ENCODE peak calls at places on chromosomes 5 and 9, in four cellular contexts. B is H9, F is H1, U is IMR-90. L is an unnamed sample.

GRCh38 chr9:125659201-125659840 is 47.7 kb downstream of the MAPKAP1 start:
- DNase-seq in F (no peak), U (peak; percentile 38), B (no peak), L (no peak)

GRCh38 chr5:93394301-93394700 is 186.7 kb downstream of the NR2F1-AS1 start:
- DNase-seq in B (no peak), U (no peak), F (no peak), L (no peak)

GRCh38 chr5:178940569-178941360 is at the start of gene ZNF454:
- DNase-seq in B (no peak), U (peak; percentile 62), F (peak; percentile 69), L (peak; percentile 97)

GRCh38 chr9:6628714-6629113 is 16.8 kb downstream of the GLDC start:
- DNase-seq in U (no peak), F (no peak), B (no peak), L (no peak)

GRCh38 chr5:66329078-66329477 is 185.0 kb downstream of the SREK1 start:
- DNase-seq in U (no peak), B (no peak), F (no peak), L (peak; percentile 4)

GRCh38 chr9:119284587-119285337 is 84.5 kb downstream of the BRINP1 start:
- DNase-seq in U (no peak), B (no peak), F (no peak), L (no peak)

GRCh38 chr9:121024237-121024636 is 25.8 kb downstream of the C5 start:
- DNase-seq in B (no peak), U (no peak), F (no peak), L (no peak)

GRCh38 chr9:71797266-71797665 is 29.0 kb upstream of the CEMIP2 start:
- DNase-seq in B (no peak), F (no peak), U (no peak), L (no peak)

GRCh38 chr9:134800791-134801339 is 79.7 kb upstream of the FCN2 start:
- DNase-seq in U (no peak), F (no peak), B (no peak), L (no peak)

GRCh38 chr5:174323878-174324281 is 278.4 kb downstream of the NSG2 start:
- DNase-seq in U (peak; percentile 58), F (no peak), B (peak; percentile 89), L (peak; percentile 92)

GRCh38 chr5:98768160-98769005 is 5.1 kb upstream of the RGMB start:
- DNase-seq in F (peak; percentile 70), B (peak; percentile 89), U (peak; percentile 73), L (peak; percentile 97)

GRCh38 chr9:121299467-121300282 is 31.7 kb downstream of the GSN start:
- DNase-seq in B (no peak), U (no peak), F (no peak), L (no peak)

GRCh38 chr9:127118597-127119318 is 3.7 kb downstream of the ANGPTL2 start:
- DNase-seq in B (no peak), F (no peak), U (no peak), L (no peak)

GRCh38 chr9:121023064-121023463 is 27.0 kb downstream of the C5 start:
- DNase-seq in B (peak; percentile 30), F (no peak), U (no peak), L (peak; percentile 38)

GRCh38 chr5:98065261-98065909 is 708.1 kb upstream of the RGMB start:
- DNase-seq in F (no peak), B (no peak), U (peak; percentile 52), L (no peak)

GRCh38 chr5:174520420-174521396 is 203.7 kb upstream of the MSX2 start:
- DNase-seq in F (peak; percentile 27), B (peak; percentile 66), U (peak; percentile 17), L (peak; percentile 99)

GRCh38 chr9:95316794-95317118 is 753 bp downstream of the FANCC start:
- DNase-seq in B (peak; percentile 94), U (peak; percentile 50), F (peak; percentile 51), L (peak; percentile 95)

GRCh38 chr9:18190671-18191374 is 283.1 kb upstream of the ADAMTSL1 start:
- DNase-seq in F (no peak), U (no peak), B (peak; percentile 29), L (peak; percentile 50)

GRCh38 chr5:109063223-109063622 is 315.5 kb downstream of the FER start:
- DNase-seq in F (no peak), U (peak; percentile 11), B (no peak), L (no peak)

GRCh38 chr9:34996905-34997279 is 7.3 kb downstream of the DNAJB5 start:
- DNase-seq in B (no peak), F (no peak), U (no peak), L (no peak)

GRCh38 chr5:91038180-91038808 is 344.8 kb downstream of the ARRDC3 start:
- DNase-seq in B (no peak), U (no peak), F (no peak), L (peak; percentile 10)

GRCh38 chr9:21708225-21708624 is 94.2 kb upstream of the MTAP start:
- DNase-seq in U (no peak), B (no peak), F (no peak), L (no peak)

GRCh38 chr5:77337716-77338115 is 127.2 kb downstream of the PDE8B start:
- DNase-seq in U (no peak), F (no peak), B (no peak), L (peak; percentile 19)

GRCh38 chr5:150149618-150150017 is 6.0 kb downstream of the PDGFRB start:
- DNase-seq in B (no peak), U (no peak), F (no peak), L (no peak)

GRCh38 chr5:76145945-76146344 is 62.8 kb downstream of the SV2C start:
- DNase-seq in U (peak; percentile 1), F (peak; percentile 13), B (peak; percentile 66), L (peak; percentile 78)

GRCh38 chr5:170843870-170844269 is 17.9 kb upstream of the RANBP17 start:
- DNase-seq in B (no peak), F (no peak), U (no peak), L (no peak)

GRCh38 chr5:27191786-27192505 is 153.6 kb upstream of the CDH9 start:
- DNase-seq in U (peak; percentile 10), F (no peak), B (no peak), L (no peak)

GRCh38 chr5:87393331-87393730 is 19.4 kb downstream of the CCNH start:
- DNase-seq in F (no peak), U (peak; percentile 87), B (no peak), L (no peak)
- H3K27ac ChIP-seq in F (no peak overlapping the region), U (peak overlapping the region; percentile 83), B (no peak overlapping the region), L (no peak overlapping the region)

DNA sequence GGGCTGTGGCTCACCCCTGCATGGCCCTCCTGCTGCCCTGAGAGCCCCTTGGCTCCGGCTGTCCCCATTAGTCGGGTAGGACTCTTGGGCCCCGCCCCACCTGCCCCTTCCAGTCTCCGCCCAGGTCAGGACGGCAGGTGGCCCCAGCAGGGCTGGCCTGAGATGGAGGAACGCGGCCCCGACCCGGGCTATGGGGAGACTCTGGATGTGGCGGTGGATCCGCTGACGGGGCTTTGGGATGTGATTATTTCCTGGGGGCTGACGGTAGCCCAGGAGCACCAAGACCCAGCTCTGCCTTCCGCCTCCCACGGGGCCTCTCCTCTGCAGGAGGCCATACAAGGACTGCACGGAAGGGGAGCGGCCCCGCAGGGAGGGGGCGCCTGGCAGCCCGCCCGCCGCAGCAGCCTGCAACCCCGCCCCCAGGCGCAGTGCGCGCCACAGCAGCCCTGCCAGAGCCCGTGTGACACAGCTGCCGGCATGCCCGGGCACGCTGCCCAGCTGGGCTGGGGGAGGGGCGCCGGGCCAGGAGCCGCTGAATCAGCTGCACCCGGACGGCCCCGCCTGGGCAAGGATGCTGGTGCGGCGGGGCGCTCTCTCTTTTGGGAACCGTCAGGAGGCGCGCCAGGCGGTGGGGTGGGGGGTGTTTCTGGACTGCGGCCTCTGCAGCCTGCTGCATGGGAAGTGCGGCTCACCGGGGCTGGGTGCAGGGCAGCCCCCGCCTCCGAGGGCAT is 9.2 kb downstream of the TMEM250 start:
- DNase-seq in U (peak; percentile 87), F (no peak), B (peak; percentile 90), L (peak; percentile 63)
- H3K4me1 ChIP-seq in U (peaks cover 21% of the 10 kb centered on the region), F (peaks cover 46% of the 10 kb centered on the region), B (peaks cover 1% of the 10 kb centered on the region), L (no peaks in the 10 kb centered on the region)

DNA sequence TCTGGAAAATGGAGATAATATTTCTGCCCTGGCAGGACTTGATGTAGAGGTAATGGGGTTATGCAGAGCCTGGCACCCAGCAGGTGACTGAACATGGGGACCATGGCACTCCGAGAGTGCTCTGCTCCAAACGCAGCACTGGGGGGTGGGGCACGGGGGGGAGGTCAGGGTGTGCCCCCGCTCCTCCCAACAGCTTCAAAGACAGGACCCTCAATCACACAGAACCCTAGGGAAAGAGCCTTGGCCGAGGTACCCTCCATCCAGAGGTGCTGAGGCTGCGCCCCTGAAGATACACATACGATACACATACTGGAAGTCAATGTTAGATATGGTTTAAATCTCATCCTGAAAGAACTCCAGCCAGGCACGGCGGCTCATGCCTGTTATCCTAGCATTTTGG is 26.6 kb upstream of the CEP72 start:
- DNase-seq in F (no peak), U (no peak), B (no peak), L (no peak)
- H4K5ac ChIP-seq in F (no peak overlapping the region), U (no peak overlapping the region), B (no peak overlapping the region), L (no peak overlapping the region)

DNA sequence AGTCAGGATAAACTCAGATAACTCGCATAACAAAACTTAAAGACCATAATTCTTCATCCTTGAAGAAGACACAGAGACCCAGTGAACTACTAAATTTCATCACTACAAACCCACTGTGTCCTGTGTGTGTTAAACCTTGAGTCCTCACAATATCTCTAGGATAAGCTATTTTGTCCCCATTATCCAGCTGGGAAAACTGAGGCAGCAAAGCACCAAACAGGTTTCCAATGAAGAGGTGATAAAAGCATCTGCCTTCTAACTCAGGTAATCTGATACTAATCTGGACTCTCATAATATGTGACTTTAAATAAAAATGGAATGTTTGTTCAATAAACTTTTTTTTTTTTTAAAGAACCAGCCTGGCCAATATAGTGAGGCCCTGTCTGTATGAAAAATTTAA is 62.7 kb upstream of the PPP2CA start:
- DNase-seq in B (no peak), F (no peak), U (no peak), L (no peak)
- H3K27ac ChIP-seq in B (no peak overlapping the region), F (no peak overlapping the region), U (no peak overlapping the region), L (no peak overlapping the region)

GRCh38 chr9:114395196-114395595 is 7.4 kb upstream of the AKNA start:
- DNase-seq in B (no peak), U (no peak), F (no peak), L (peak; percentile 25)
- H3K4me1 ChIP-seq in B (no peaks in the 10 kb centered on the region), U (peaks cover 8% of the 10 kb centered on the region), F (peaks cover 18% of the 10 kb centered on the region), L (no peaks in the 10 kb centered on the region)

GRCh38 chr5:16852251-16853005 is 83.7 kb downstream of the MYO10 start:
- DNase-seq in F (no peak), B (no peak), U (no peak), L (no peak)
- H4K5ac ChIP-seq in F (no peak overlapping the region), B (no peak overlapping the region), U (no peak overlapping the region), L (no peak overlapping the region)

GRCh38 chr9:73008273-73008672 is 55.4 kb upstream of the ALDH1A1 start:
- DNase-seq in F (no peak), B (no peak), U (no peak), L (no peak)
- H3K27ac ChIP-seq in F (no peak overlapping the region), B (no peak overlapping the region), U (no peak overlapping the region), L (no peak overlapping the region)